ENCODE peak calls at places on chromosomes 16 and 17, in eight cellular contexts. J, O, A, Z, X, Y, L and U are unnamed samples.
A peak's percentile ranks its signal among the peaks of the same experiment; 100 is the strongest.

GRCh38 chr17:75978938-75979704 is at the start of the genes ACOX1 and TEN1:
- DNase-seq in J (peak; percentile 95), O (peak; percentile 96), A (peak; percentile 93), Z (peak; percentile 99), X (peak; percentile 92), Y (peak; percentile 90), L (peak; percentile 99), U (peak; percentile 87)

GRCh38 chr17:9389116-9389515 is 186.5 kb downstream of the STX8 start:
- DNase-seq in J (no peak), O (no peak), A (no peak), Z (no peak), X (peak; percentile 3), Y (no peak), L (no peak), U (no peak)

GRCh38 chr16:85210423-85211169 is 98.3 kb upstream of the CIBAR2 start:
- DNase-seq in J (no peak), O (no peak), A (no peak), Z (no peak), X (peak; percentile 67), Y (no peak), L (peak; percentile 55), U (no peak)

GRCh38 chr17:67238976-67239375 is 6.0 kb downstream of the HELZ start:
- DNase-seq in J (no peak), O (no peak), A (no peak), Z (no peak), X (no peak), Y (no peak), L (no peak), U (no peak)

GRCh38 chr17:81398170-81398854 is 3.1 kb downstream of the BAHCC1 start:
- DNase-seq in J (peak; percentile 64), O (no peak), A (no peak), Z (no peak), X (no peak), Y (no peak), L (peak; percentile 64), U (no peak)

GRCh38 chr16:48534601-48535340 is 75.2 kb downstream of the N4BP1 start:
- DNase-seq in J (no peak), O (no peak), A (no peak), Z (no peak), X (no peak), Y (no peak), L (no peak), U (no peak)

GRCh38 chr16:46895399-46896313 is 11.5 kb downstream of the GPT2 start:
- DNase-seq in J (peak; percentile 33), O (no peak), A (no peak), Z (no peak), X (no peak), Y (no peak), L (no peak), U (no peak)

GRCh38 chr16:31453255-31454204 is 5.8 kb upstream of the ARMC5 start:
- DNase-seq in J (peak; percentile 70), O (peak; percentile 21), A (no peak), Z (no peak), X (peak; percentile 19), Y (no peak), L (no peak), U (no peak)

GRCh38 chr16:85072947-85073346 is 39.3 kb downstream of the CIBAR2 start:
- DNase-seq in J (no peak), O (no peak), A (no peak), Z (no peak), X (peak; percentile 62), Y (no peak), L (no peak), U (no peak)